ENCODE peak calls at places on chromosomes 16 and 17, in four cellular contexts. W, F, Y and J are unnamed samples.

GRCh38 chr16:81003610-81004460 is 2.9 kb downstream of the CMC2 start:
- DNase-seq in F (no peak), W (peak; percentile 54), Y (no peak), J (no peak)

GRCh38 chr16:72042157-72042660 is 12.1 kb upstream of the HP start:
- DNase-seq in F (no peak), W (no peak), Y (no peak), J (no peak)

GRCh38 chr16:57190136-57190535 is 4.0 kb downstream of the RSPRY1 start:
- DNase-seq in F (no peak), W (no peak), Y (no peak), J (no peak)

GRCh38 chr17:74017461-74017860 is 186.0 kb upstream of the RPL38 start:
- DNase-seq in F (no peak), Y (no peak), W (no peak), J (no peak)

GRCh38 chr17:17125136-17126084 is 80.7 kb downstream of the PLD6 start:
- DNase-seq in Y (no peak), W (no peak), F (no peak), J (no peak)

GRCh38 chr17:12089809-12090384 is 69.2 kb downstream of the MAP2K4 start:
- DNase-seq in W (peak; percentile 66), F (no peak), Y (peak; percentile 54), J (no peak)

GRCh38 chr16:20166531-20167235 is 93.0 kb upstream of the GPR139 start:
- DNase-seq in W (no peak), F (no peak), Y (peak; percentile 88), J (peak; percentile 31)

GRCh38 chr16:75494696-75495601 is at the start of gene CHST6:
- DNase-seq in F (no peak), Y (peak; percentile 50), W (peak; percentile 16), J (peak; percentile 69)

GRCh38 chr17:36728030-36728991 is 126.9 kb downstream of the MRM1 start:
- DNase-seq in F (no peak), Y (no peak), W (no peak), J (no peak)

GRCh38 chr17:28746611-28747045 is 2.8 kb downstream of the TRAF4 start:
- DNase-seq in W (no peak), F (no peak), Y (peak; percentile 76), J (no peak)

GRCh38 chr16:77569406-77569805 is 134.6 kb upstream of the ADAMTS18 start:
- DNase-seq in Y (no peak), F (no peak), W (no peak), J (no peak)

GRCh38 chr17:17156511-17156910 is 49.6 kb downstream of the PLD6 start:
- DNase-seq in W (no peak), F (no peak), Y (no peak), J (no peak)

GRCh38 chr16:84117482-84117843 is 721 bp upstream of the MBTPS1 start:
- DNase-seq in W (peak; percentile 63), Y (peak; percentile 33), F (no peak), J (peak; percentile 20)

GRCh38 chr17:4534928-4535666 is 20.1 kb downstream of the MYBBP1A start:
- DNase-seq in W (no peak), Y (no peak), F (no peak), J (no peak)

GRCh38 chr16:30078744-30079143 is 3.0 kb downstream of the PPP4C start:
- DNase-seq in F (no peak), Y (no peak), W (no peak), J (no peak)

GRCh38 chr16:27945233-27945975 is 118.1 kb downstream of the GSG1L start:
- DNase-seq in F (no peak), Y (no peak), W (no peak), J (no peak)

GRCh38 chr17:77512062-77512946 is 371.5 kb downstream of the SEC14L1 start:
- DNase-seq in Y (no peak), F (no peak), W (no peak), J (no peak)

GRCh38 chr16:58119509-58119845 is 9.7 kb downstream of the CFAP20 start:
- DNase-seq in F (no peak), Y (no peak), W (no peak), J (no peak)

GRCh38 chr16:68744744-68745280 is 7.7 kb downstream of the CDH1 start:
- DNase-seq in F (no peak), W (no peak), Y (peak; percentile 99), J (no peak)

GRCh38 chr17:35784895-35785294 is 10.5 kb downstream of the MMP28 start:
- DNase-seq in F (no peak), W (no peak), Y (no peak), J (no peak)

GRCh38 chr16:75097941-75098897 is 18.4 kb downstream of the LDHD start:
- DNase-seq in Y (peak; percentile 40), W (no peak), F (no peak), J (no peak)

GRCh38 chr17:30363715-30364202 is 15.0 kb upstream of the CPD start:
- DNase-seq in F (no peak), Y (peak; percentile 57), W (peak; percentile 61), J (no peak)

GRCh38 chr17:77889866-77890760 is 68.4 kb upstream of the TNRC6C start:
- DNase-seq in Y (no peak), F (no peak), W (no peak), J (no peak)

GRCh38 chr16:22843856-22844255 is 29.9 kb downstream of the HS3ST2 start:
- DNase-seq in Y (no peak), F (no peak), W (no peak), J (no peak)

GRCh38 chr16:58317608-58318152 is 22.9 kb upstream of the PRSS54 start:
- DNase-seq in F (no peak), W (no peak), Y (no peak), J (no peak)

GRCh38 chr17:2400474-2400866 is 390 bp downstream of the MNT start:
- DNase-seq in F (no peak), W (peak; percentile 70), Y (peak; percentile 77), J (peak; percentile 72)

GRCh38 chr16:67456383-67457140 is 24.4 kb downstream of the ATP6V0D1 start:
- DNase-seq in F (no peak), W (no peak), Y (no peak), J (no peak)

GRCh38 chr16:82924075-82924854 is 297.5 kb downstream of the CDH13 start:
- DNase-seq in Y (no peak), W (no peak), F (no peak), J (no peak)

GRCh38 chr16:11150190-11150589 is 105.8 kb downstream of the SOCS1 start:
- DNase-seq in W (no peak), Y (no peak), F (no peak), J (no peak)

GRCh38 chr17:76740329-76741118 is 2.6 kb downstream of the MFSD11 start:
- DNase-seq in W (peak; percentile 81), Y (no peak), F (no peak), J (no peak)

GRCh38 chr16:72210072-72210471 is 38.1 kb upstream of the PMFBP1 start:
- DNase-seq in F (no peak), W (no peak), Y (no peak), J (no peak)

GRCh38 chr16:79897444-79898146 is 297.1 kb upstream of the MAF start:
- DNase-seq in Y (no peak), F (no peak), W (peak; percentile 89), J (no peak)

GRCh38 chr16:68972720-68973119 is 129.4 kb downstream of the TANGO6 start:
- DNase-seq in W (peak; percentile 49), Y (no peak), F (peak; percentile 67), J (no peak)

GRCh38 chr16:81601008-81601428 is 156.4 kb downstream of the CMIP start:
- DNase-seq in F (no peak), W (peak; percentile 85), Y (peak; percentile 73), J (no peak)

DNA sequence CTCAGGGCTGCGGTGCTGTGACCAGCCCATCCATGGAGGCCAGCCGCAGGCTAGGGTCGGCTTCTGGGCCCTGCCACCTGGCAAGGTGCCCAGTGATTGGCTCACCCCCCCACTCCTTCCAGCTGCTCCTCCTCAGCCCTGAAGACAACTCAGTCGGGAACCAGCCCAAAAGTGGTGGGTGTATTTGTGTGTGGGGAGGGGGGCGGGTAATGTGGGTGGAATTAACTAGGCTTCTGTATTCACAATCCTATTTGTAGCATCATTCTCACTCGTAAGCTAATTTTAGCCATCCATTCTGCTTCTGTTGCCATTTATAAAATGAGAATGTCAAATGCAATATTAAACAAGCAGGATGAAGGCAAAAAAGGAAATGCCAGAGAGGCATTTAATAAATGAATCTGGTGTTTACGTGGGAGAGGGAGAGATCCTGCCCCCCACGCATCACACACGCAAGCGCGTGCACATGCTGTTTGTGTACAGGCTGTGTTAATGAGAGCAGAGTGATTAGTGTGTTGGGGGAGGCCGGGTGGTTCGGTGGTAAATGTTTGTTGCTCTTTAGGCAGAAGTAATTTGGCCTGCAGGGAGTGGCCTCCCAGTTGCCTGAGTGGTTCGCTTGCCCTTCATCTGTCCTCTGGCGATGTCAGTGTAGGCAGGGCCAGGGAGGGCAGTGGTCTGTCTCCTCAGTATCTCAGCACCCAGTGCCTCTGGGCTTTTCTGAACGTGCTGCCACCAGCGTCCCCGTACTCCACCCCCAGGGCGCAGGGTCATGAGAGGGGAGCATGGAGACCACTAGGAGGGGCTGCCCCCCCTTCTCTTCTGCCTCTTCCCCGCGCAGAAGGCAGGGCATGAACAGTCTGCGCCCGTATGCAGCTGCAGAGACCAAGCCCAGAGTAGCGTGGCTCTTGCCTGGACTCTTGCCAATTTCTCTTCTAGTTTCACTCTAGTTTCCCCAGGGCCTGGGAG is 140.0 kb downstream of the CCDC182 start:
- DNase-seq in W (peak; percentile 64), F (no peak), Y (no peak), J (no peak)
- H3K4me3 ChIP-seq in W (no peak overlapping the region), F (no peak overlapping the region), Y (no peak overlapping the region), J (no peak overlapping the region)

GRCh38 chr17:18226284-18226945 is 980 bp downstream of the LLGL1 start:
- DNase-seq in Y (no peak), W (no peak), F (no peak), J (no peak)

GRCh38 chr17:18224053-18224427 is 1.4 kb upstream of the LLGL1 start:
- DNase-seq in W (no peak), F (no peak), Y (no peak), J (no peak)

GRCh38 chr17:18224428-18225120 is 861 bp upstream of the LLGL1 start:
- DNase-seq in Y (no peak), W (peak; percentile 50), F (peak; percentile 88), J (peak; percentile 95)

GRCh38 chr17:18225562-18226283 is at the start of gene LLGL1:
- DNase-seq in Y (no peak), W (peak; percentile 35), F (no peak), J (no peak)

DNA sequence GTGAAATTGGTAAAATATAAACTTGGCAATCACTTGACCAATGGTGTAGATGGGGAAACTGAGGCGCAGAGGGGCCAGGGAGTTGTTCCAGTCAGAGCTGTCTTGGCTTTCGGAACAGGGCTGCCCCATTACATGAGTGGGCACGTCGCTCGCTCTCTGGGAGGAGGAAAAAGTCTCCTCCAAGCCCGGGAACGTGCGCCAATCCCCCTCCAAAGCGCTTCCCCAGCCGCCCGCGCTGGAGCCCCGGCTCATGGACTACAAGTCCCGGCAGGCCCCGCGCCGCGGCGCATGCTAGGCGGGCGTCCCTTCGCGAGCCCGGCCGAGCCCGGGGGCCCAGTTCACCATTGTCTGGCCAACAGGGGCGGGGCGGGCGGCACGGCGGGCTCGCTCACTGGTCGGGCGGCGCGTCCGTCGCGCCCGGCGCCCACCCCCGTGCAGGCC is 294 bp upstream of the LLGL1 start:
- DNase-seq in F (peak; percentile 85), Y (peak; percentile 98), W (peak; percentile 93), J (peak; percentile 97)
- H2BK12ac ChIP-seq in F (peak overlapping the region; percentile 77), Y (peak overlapping the region; percentile 38), W (no peak overlapping the region), J (no peak overlapping the region)

GRCh38 chr16:89602952-89603590 is 10.4 kb upstream of the DPEP1 start:
- DNase-seq in F (no peak), Y (no peak), W (no peak), J (no peak)
- H3K4me3 ChIP-seq in F (no peak overlapping the region), Y (peak overlapping the region; percentile 50), W (peak overlapping the region; percentile 29), J (peak overlapping the region; percentile 12)

GRCh38 chr17:6241996-6242395 is 171.8 kb downstream of the WSCD1 start:
- DNase-seq in W (no peak), Y (no peak), F (no peak), J (no peak)
- H2BK12ac ChIP-seq in W (no peak overlapping the region), Y (no peak overlapping the region), F (peak overlapping the region; percentile 41), J (peak overlapping the region; percentile 88)

GRCh38 chr17:50152736-50153135 is 2.3 kb upstream of the PPP1R9B start:
- DNase-seq in W (no peak), Y (no peak), F (no peak), J (no peak)
- H3K4me3 ChIP-seq in W (peak overlapping the region; percentile 84), Y (no peak overlapping the region), F (peak overlapping the region; percentile 64), J (no peak overlapping the region)